ENCODE peak calls at places on chromosomes 4 and X, in six cellular contexts. One of them, this sample, is unnamed.

GRCh38 chrX:84046403-84046984 is 141.5 kb downstream of the RPS6KA6 start:
- DNase-seq in NCI-H1436: peak
- DNase-seq in epithelial cell of proximal tubule: no peak
- DNase-seq in fibroblast of the aortic adventitia: peak
- DNase-seq in B cell: peak
- DNase-seq in amniotic stem cell: no peak
- DNase-seq in this sample: peak

GRCh38 chrX:147376601-147377387 is 534.9 kb upstream of the FMR1 start:
- DNase-seq in B cell: no peak
- DNase-seq in epithelial cell of proximal tubule: no peak
- DNase-seq in amniotic stem cell: no peak
- DNase-seq in fibroblast of the aortic adventitia: no peak
- DNase-seq in NCI-H1436: peak
- DNase-seq in this sample: peak

GRCh38 chrX:110180176-110180927 is 137.5 kb downstream of the AMMECR1 start:
- DNase-seq in fibroblast of the aortic adventitia: peak
- DNase-seq in B cell: no peak
- DNase-seq in epithelial cell of proximal tubule: no peak
- DNase-seq in amniotic stem cell: peak
- DNase-seq in NCI-H1436: no peak
- DNase-seq in this sample: no peak

GRCh38 chrX:30570505-30570904 is 7.1 kb downstream of the TASL start:
- DNase-seq in NCI-H1436: no peak
- DNase-seq in amniotic stem cell: no peak
- DNase-seq in fibroblast of the aortic adventitia: peak
- DNase-seq in epithelial cell of proximal tubule: no peak
- DNase-seq in B cell: peak
- DNase-seq in this sample: peak

GRCh38 chr4:87150498-87151261 is 69.7 kb downstream of the KLHL8 start:
- DNase-seq in B cell: peak
- DNase-seq in fibroblast of the aortic adventitia: peak
- DNase-seq in amniotic stem cell: peak
- DNase-seq in NCI-H1436: peak
- DNase-seq in epithelial cell of proximal tubule: no peak
- DNase-seq in this sample: peak

GRCh38 chrX:15737957-15738685 is at the start of gene CA5B:
- DNase-seq in NCI-H1436: no peak
- DNase-seq in fibroblast of the aortic adventitia: peak
- DNase-seq in B cell: peak
- DNase-seq in amniotic stem cell: peak
- DNase-seq in epithelial cell of proximal tubule: peak
- DNase-seq in this sample: peak

GRCh38 chrX:109635151-109635550 is 10.2 kb upstream of the KCNE5 start:
- DNase-seq in B cell: peak
- DNase-seq in fibroblast of the aortic adventitia: peak
- DNase-seq in NCI-H1436: no peak
- DNase-seq in amniotic stem cell: no peak
- DNase-seq in epithelial cell of proximal tubule: no peak
- DNase-seq in this sample: no peak

GRCh38 chrX:39534949-39535348 is 562.8 kb downstream of the BCOR start:
- DNase-seq in B cell: no peak
- DNase-seq in fibroblast of the aortic adventitia: no peak
- DNase-seq in NCI-H1436: no peak
- DNase-seq in amniotic stem cell: no peak
- DNase-seq in epithelial cell of proximal tubule: no peak
- DNase-seq in this sample: no peak

GRCh38 chr4:78951862-78952472 is 12.7 kb upstream of the PAQR3 start:
- DNase-seq in amniotic stem cell: peak
- DNase-seq in NCI-H1436: peak
- DNase-seq in epithelial cell of proximal tubule: no peak
- DNase-seq in fibroblast of the aortic adventitia: peak
- DNase-seq in B cell: peak
- DNase-seq in this sample: peak

This sample was measured in NCI-H1105.